ENCODE peak calls at places on chromosomes 3 and 15, in seven cellular contexts. W is IMR-90, E is neuronal stem cell, F is H9, S is mesendoderm, D is H1, U is trophoblast cell. R is an unnamed sample.
A peak's percentile ranks its signal among the peaks of the same experiment; 100 is the strongest.

GRCh38 chr15:75107905-75108838 is 84.8 kb downstream of the PPCDC start:
- DNase-seq in D (no peak), U (peak; percentile 89), W (peak; percentile 91), E (no peak), F (no peak), S (no peak), R (peak; percentile 95)

GRCh38 chr3:172685331-172686214 is 25.3 kb downstream of the NCEH1 start:
- DNase-seq in U (no peak), W (peak; percentile 50), D (no peak), S (no peak), F (no peak), E (no peak), R (peak; percentile 61)

GRCh38 chr3:16513141-16514020 is at the start of gene RFTN1:
- DNase-seq in W (peak; percentile 70), S (peak; percentile 61), E (peak; percentile 31), F (peak; percentile 45), D (peak; percentile 67), U (peak; percentile 21), R (peak; percentile 81)

GRCh38 chr3:60703956-60704736 is 547.1 kb downstream of the FHIT start:
- DNase-seq in D (no peak), W (peak; percentile 66), S (no peak), U (no peak), F (no peak), E (no peak), R (peak; percentile 62)

GRCh38 chr3:12436514-12437222 is 47.6 kb upstream of the TSEN2 start:
- DNase-seq in F (no peak), E (no peak), W (peak; percentile 52), U (no peak), D (no peak), S (no peak), R (no peak)

GRCh38 chr15:93028632-93029612 is 60.1 kb downstream of the RGMA start:
- DNase-seq in E (no peak), U (peak; percentile 55), F (no peak), W (peak; percentile 91), S (no peak), D (no peak), R (peak; percentile 75)

GRCh38 chr3:76400141-76400540 is 614.8 kb upstream of the ZNF717 start:
- DNase-seq in D (no peak), F (no peak), S (no peak), U (no peak), W (peak; percentile 68), E (no peak), R (peak; percentile 35)

GRCh38 chr15:45378149-45378912 is at the start of gene GATM:
- DNase-seq in U (peak; percentile 91), F (peak; percentile 79), S (peak; percentile 90), D (peak; percentile 77), E (peak; percentile 76), W (peak; percentile 83), R (peak; percentile 89)

GRCh38 chr3:57659004-57659672 is 33.7 kb downstream of the DENND6A start:
- DNase-seq in D (no peak), S (no peak), F (no peak), U (no peak), W (no peak), E (no peak), R (no peak)

GRCh38 chr3:96236499-96236898 is 577.9 kb upstream of the EPHA6 start:
- DNase-seq in D (no peak), F (no peak), W (no peak), E (no peak), U (no peak), S (no peak), R (no peak)

GRCh38 chr3:183158552-183159006 is 4.0 kb downstream of the LAMP3 start:
- DNase-seq in S (peak; percentile 75), E (no peak), F (no peak), U (no peak), D (no peak), W (peak; percentile 68), R (peak; percentile 53)

GRCh38 chr3:127427666-127428065 is 139.8 kb upstream of the PRR20G start:
- DNase-seq in F (peak; percentile 19), E (no peak), S (no peak), W (no peak), U (no peak), D (peak; percentile 41), R (no peak)

GRCh38 chr15:76206325-76206976 is 104.8 kb downstream of the ETFA start:
- DNase-seq in D (no peak), F (no peak), W (peak; percentile 31), U (no peak), E (no peak), S (no peak), R (no peak)

GRCh38 chr3:147945968-147946519 is 536.9 kb downstream of the ZIC1 start:
- DNase-seq in U (no peak), W (peak; percentile 95), F (peak; percentile 42), D (no peak), S (peak; percentile 57), E (no peak), R (peak; percentile 90)

GRCh38 chr3:132587401-132587800 is 9.7 kb upstream of the ACKR4 start:
- DNase-seq in E (no peak), U (no peak), W (no peak), F (no peak), S (no peak), D (no peak), R (no peak)

DNA sequence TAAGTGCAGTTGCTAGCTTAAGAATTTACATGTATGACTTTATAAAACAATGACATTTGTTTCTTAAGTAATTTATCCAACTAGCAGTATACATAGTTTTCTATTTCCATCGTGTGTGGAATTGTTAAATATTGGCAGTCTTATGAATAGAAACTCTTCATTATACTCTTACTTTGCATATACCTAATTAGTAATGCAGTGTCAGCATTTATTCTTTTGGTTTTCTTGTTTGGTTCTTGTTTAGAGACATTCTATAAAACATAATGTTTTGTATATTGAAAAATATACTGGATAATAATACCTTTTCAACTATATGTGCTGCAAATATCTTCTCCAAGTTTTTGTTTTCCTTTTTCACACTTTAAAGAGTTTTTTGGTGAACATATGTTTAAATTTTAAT is 760.2 kb downstream of the VGLL3 start:
- DNase-seq in D (no peak), U (no peak), F (no peak), S (no peak), W (no peak), E (no peak), R (no peak)
- H3K79me1 ChIP-seq in D (no peaks in the 10 kb centered on the region), U (no peaks in the 10 kb centered on the region), F (no peaks in the 10 kb centered on the region), S (no peaks in the 10 kb centered on the region), W (no peaks in the 10 kb centered on the region), E (no peaks in the 10 kb centered on the region), R (no peaks in the 10 kb centered on the region)

GRCh38 chr3:176160997-176161396 is 1036.3 kb downstream of the TBL1XR1 start:
- DNase-seq in E (no peak), W (no peak), S (no peak), D (no peak), F (no peak), U (no peak), R (no peak)

GRCh38 chr3:176155012-176155411 is 1042.3 kb downstream of the TBL1XR1 start:
- DNase-seq in D (no peak), W (no peak), F (no peak), U (no peak), S (no peak), E (no peak), R (no peak)

DNA sequence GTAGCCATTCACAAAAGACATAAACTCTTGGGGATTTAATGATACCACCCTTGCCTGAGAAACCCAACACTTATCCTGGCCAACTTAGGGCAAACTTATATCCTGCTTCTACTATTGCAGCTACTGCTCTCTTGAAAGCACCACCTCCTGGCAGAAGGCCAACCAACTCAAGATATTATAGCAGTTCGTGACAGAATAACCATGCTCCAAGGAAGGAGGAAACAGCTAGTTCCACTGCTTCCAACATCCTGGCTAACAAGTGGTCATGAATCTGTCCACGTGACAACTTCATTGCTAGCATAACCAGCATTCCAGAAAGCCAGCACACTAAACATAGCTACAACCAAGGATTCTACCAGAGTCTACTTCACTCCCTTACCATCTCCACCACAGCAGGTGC is 1037.5 kb downstream of the TBL1XR1 start:
- DNase-seq in W (peak; percentile 28), F (no peak), D (no peak), S (no peak), U (no peak), E (no peak), R (peak; percentile 6)
- H3K79me1 ChIP-seq in W (no peaks in the 10 kb centered on the region), F (no peaks in the 10 kb centered on the region), D (no peaks in the 10 kb centered on the region), S (no peaks in the 10 kb centered on the region), U (no peaks in the 10 kb centered on the region), E (no peaks in the 10 kb centered on the region), R (no peaks in the 10 kb centered on the region)

DNA sequence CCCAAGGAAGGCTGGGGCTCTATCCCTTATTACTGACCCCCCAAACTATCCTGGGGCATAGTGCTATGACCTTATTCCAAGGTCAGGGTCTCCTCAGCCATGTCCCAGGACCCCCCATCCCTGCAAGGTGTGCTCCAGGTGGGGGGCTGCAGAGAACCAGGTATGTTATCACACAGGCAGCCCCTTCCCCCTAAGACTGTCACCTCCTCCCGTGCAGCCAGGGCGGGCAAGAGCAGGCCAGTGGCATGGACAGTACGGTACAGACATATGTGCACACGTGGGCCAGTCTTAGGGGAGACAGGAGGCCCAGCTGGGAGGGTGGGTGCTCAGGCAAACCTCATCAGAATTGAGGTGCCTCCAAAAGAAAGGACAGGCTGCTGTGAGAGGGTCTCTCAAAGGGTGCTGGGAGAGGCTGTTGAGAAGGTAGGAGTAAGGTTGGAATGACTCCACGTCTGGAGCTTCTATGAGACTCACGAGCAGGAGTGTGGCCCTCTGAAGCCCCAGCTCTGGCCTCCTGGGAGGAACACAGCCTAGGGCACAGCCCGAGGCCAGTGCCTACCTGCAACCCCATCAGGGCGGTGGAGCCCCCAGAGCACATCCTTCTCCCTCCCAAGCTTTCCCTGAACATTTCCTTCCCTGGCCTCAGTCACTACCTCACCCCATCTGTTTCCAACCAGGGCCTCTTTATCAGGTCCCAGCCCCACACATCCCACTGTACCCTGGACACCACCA is 1.7 kb upstream of the COL7A1 start:
- DNase-seq in E (no peak), S (no peak), U (no peak), W (no peak), F (no peak), D (no peak), R (no peak)
- H3K79me1 ChIP-seq in E (no peaks in the 10 kb centered on the region), S (no peaks in the 10 kb centered on the region), U (peaks cover 42% of the 10 kb centered on the region), W (peaks cover 27% of the 10 kb centered on the region), F (no peaks in the 10 kb centered on the region), D (no peaks in the 10 kb centered on the region), R (peaks cover 5% of the 10 kb centered on the region)

GRCh38 chr15:77716632-77717343 is 84.1 kb upstream of the LINGO1 start:
- DNase-seq in W (no peak), E (no peak), U (no peak), F (no peak), D (no peak), S (no peak), R (no peak)
- H3K79me1 ChIP-seq in W (no peaks in the 10 kb centered on the region), E (peaks cover 3% of the 10 kb centered on the region), U (no peaks in the 10 kb centered on the region), F (no peaks in the 10 kb centered on the region), D (no peaks in the 10 kb centered on the region), S (no peaks in the 10 kb centered on the region), R (no peaks in the 10 kb centered on the region)

GRCh38 chr3:13634615-13635014 is 85.7 kb downstream of the FBLN2 start:
- DNase-seq in U (no peak), F (no peak), W (no peak), D (no peak), E (no peak), S (no peak), R (no peak)
- H3K79me1 ChIP-seq in U (no peaks in the 10 kb centered on the region), F (no peaks in the 10 kb centered on the region), W (no peaks in the 10 kb centered on the region), D (no peaks in the 10 kb centered on the region), E (no peaks in the 10 kb centered on the region), S (no peaks in the 10 kb centered on the region), R (no peaks in the 10 kb centered on the region)